ENCODE peak calls at places on chromosome 19, in seven cellular contexts. S is stimulated activated CD4-positive, alpha-beta T cell treated with anti-CD3 and anti-CD28 coated beads, Interleukin-4, amount 100 ng/mL, for 24 hours; H is Caco-2; Y is aorta; V is activated T-cell treated with anti-CD3 and anti-CD28 coated beads for 1 hour; X is stimulated activated CD8-positive, alpha-beta memory T cell treated with anti-CD3 and anti-CD28 coated beads, Interleukin-2, amount 100 ng/mL, for 1 hour; D is fibroblast of lung. Q is an unnamed sample.

GRCh38 chr19:38015216-38015615 is 108.2 kb downstream of the SIPA1L3 start:
- DNase-seq in S (no peak), H (no peak), Y (no peak), V (no peak), X (no peak), D (no peak), Q (no peak)

GRCh38 chr19:30664358-30665058 is 292.3 kb downstream of the ZNF536 start:
- DNase-seq in S (no peak), H (no peak), Y (peak; percentile 15), V (no peak), X (no peak), D (no peak), Q (no peak)

GRCh38 chr19:16824658-16825311 is 4.4 kb upstream of the SIN3B start:
- DNase-seq in S (no peak), H (no peak), Y (no peak), V (no peak), X (no peak), D (peak; percentile 55), Q (no peak)

GRCh38 chr19:1284979-1285736 is 515 bp upstream of the EFNA2 start:
- DNase-seq in S (no peak), H (no peak), Y (no peak), V (no peak), X (no peak), D (no peak), Q (no peak)

GRCh38 chr19:15378529-15379082 is 981 bp downstream of the AKAP8 start:
- DNase-seq in S (peak; percentile 60), H (no peak), Y (no peak), V (peak; percentile 31), X (no peak), D (peak; percentile 40), Q (peak; percentile 68)

GRCh38 chr19:55684946-55685681 is 10.1 kb downstream of the EPN1 start:
- DNase-seq in S (no peak), H (no peak), Y (peak; percentile 69), V (no peak), X (no peak), D (no peak), Q (no peak)

GRCh38 chr19:5032101-5032967 is 63.4 kb downstream of the KDM4B start:
- DNase-seq in S (no peak), H (no peak), Y (no peak), V (no peak), X (no peak), D (no peak), Q (no peak)

GRCh38 chr19:47272448-47273312 is 2.0 kb upstream of the INAFM1 start:
- DNase-seq in S (no peak), H (peak; percentile 64), Y (peak; percentile 87), V (peak; percentile 39), X (no peak), D (peak; percentile 35), Q (peak; percentile 69)

GRCh38 chr19:35120492-35120891 is 4.9 kb downstream of the FXYD3 start:
- DNase-seq in S (no peak), H (no peak), Y (no peak), V (no peak), X (no peak), D (peak; percentile 58), Q (no peak)

GRCh38 chr19:39725995-39726394 is 11.8 kb downstream of the CLC start:
- DNase-seq in S (no peak), H (no peak), Y (no peak), V (no peak), X (no peak), D (no peak), Q (no peak)

GRCh38 chr19:43548706-43549105 is 15.7 kb downstream of the ZNF575 start:
- DNase-seq in S (no peak), H (no peak), Y (no peak), V (no peak), X (no peak), D (no peak), Q (no peak)